ENCODE peak calls at places on chromosomes 12 and 14, in seven cellular contexts. One of them, this sample, is unnamed.

GRCh38 chr12:110245278-110245868 is 35.7 kb upstream of the ATP2A2 start:
- DNase-seq in heart right ventricle: no peak
- DNase-seq in stomach: peak
- DNase-seq in endodermal cell: peak
- DNase-seq in ovary: no peak
- DNase-seq in AG04450: no peak
- DNase-seq in CD8-positive, alpha-beta memory T cell: peak
- DNase-seq in this sample: peak

GRCh38 chr12:52667509-52667908 is 12.7 kb downstream of the KRT1 start:
- DNase-seq in endodermal cell: peak
- DNase-seq in AG04450: no peak
- DNase-seq in stomach: no peak
- DNase-seq in CD8-positive, alpha-beta memory T cell: no peak
- DNase-seq in heart right ventricle: no peak
- DNase-seq in ovary: no peak
- DNase-seq in this sample: no peak

GRCh38 chr12:122079038-122079531 is 529 bp downstream of the MLXIP start:
- DNase-seq in endodermal cell: peak
- DNase-seq in ovary: peak
- DNase-seq in AG04450: no peak
- DNase-seq in heart right ventricle: no peak
- DNase-seq in CD8-positive, alpha-beta memory T cell: peak
- DNase-seq in stomach: peak
- DNase-seq in this sample: no peak

GRCh38 chr12:2276288-2276842 is 223.6 kb downstream of the CACNA1C start:
- DNase-seq in heart right ventricle: no peak
- DNase-seq in endodermal cell: no peak
- DNase-seq in ovary: no peak
- DNase-seq in CD8-positive, alpha-beta memory T cell: no peak
- DNase-seq in stomach: no peak
- DNase-seq in AG04450: no peak
- DNase-seq in this sample: no peak

GRCh38 chr12:124500232-124501079 is 67.0 kb downstream of the NCOR2 start:
- DNase-seq in heart right ventricle: no peak
- DNase-seq in ovary: no peak
- DNase-seq in CD8-positive, alpha-beta memory T cell: no peak
- DNase-seq in endodermal cell: peak
- DNase-seq in AG04450: no peak
- DNase-seq in stomach: no peak
- DNase-seq in this sample: no peak

GRCh38 chr14:103710771-103711392 is 4.4 kb downstream of the XRCC3 start:
- DNase-seq in heart right ventricle: no peak
- DNase-seq in stomach: no peak
- DNase-seq in CD8-positive, alpha-beta memory T cell: no peak
- DNase-seq in ovary: no peak
- DNase-seq in endodermal cell: no peak
- DNase-seq in AG04450: no peak
- DNase-seq in this sample: no peak

GRCh38 chr12:95548539-95549391 is 2.5 kb downstream of the USP44 start:
- DNase-seq in heart right ventricle: peak
- DNase-seq in ovary: peak
- DNase-seq in stomach: peak
- DNase-seq in CD8-positive, alpha-beta memory T cell: peak
- DNase-seq in endodermal cell: peak
- DNase-seq in AG04450: no peak
- DNase-seq in this sample: peak

GRCh38 chr12:121060149-121061001 is 21.3 kb upstream of the OASL start:
- DNase-seq in AG04450: no peak
- DNase-seq in ovary: peak
- DNase-seq in endodermal cell: peak
- DNase-seq in stomach: peak
- DNase-seq in CD8-positive, alpha-beta memory T cell: peak
- DNase-seq in heart right ventricle: peak
- DNase-seq in this sample: no peak

GRCh38 chr12:13154851-13155250 is 41.7 kb upstream of the EMP1 start:
- DNase-seq in heart right ventricle: no peak
- DNase-seq in ovary: no peak
- DNase-seq in AG04450: no peak
- DNase-seq in endodermal cell: no peak
- DNase-seq in stomach: no peak
- DNase-seq in CD8-positive, alpha-beta memory T cell: no peak
- DNase-seq in this sample: no peak

GRCh38 chr12:47272412-47273190 is 192.8 kb upstream of the AMIGO2 start:
- DNase-seq in heart right ventricle: no peak
- DNase-seq in CD8-positive, alpha-beta memory T cell: no peak
- DNase-seq in stomach: no peak
- DNase-seq in AG04450: no peak
- DNase-seq in endodermal cell: no peak
- DNase-seq in ovary: no peak
- DNase-seq in this sample: no peak

GRCh38 chr14:34782031-34782430 is 67.6 kb upstream of the CFL2 start:
- DNase-seq in stomach: no peak
- DNase-seq in heart right ventricle: no peak
- DNase-seq in CD8-positive, alpha-beta memory T cell: no peak
- DNase-seq in AG04450: no peak
- DNase-seq in ovary: no peak
- DNase-seq in endodermal cell: no peak
- DNase-seq in this sample: no peak

GRCh38 chr12:80763874-80764273 is 47.2 kb downstream of the MYF5 start:
- DNase-seq in heart right ventricle: no peak
- DNase-seq in endodermal cell: peak
- DNase-seq in AG04450: no peak
- DNase-seq in stomach: no peak
- DNase-seq in CD8-positive, alpha-beta memory T cell: no peak
- DNase-seq in ovary: no peak
- DNase-seq in this sample: peak

DNA sequence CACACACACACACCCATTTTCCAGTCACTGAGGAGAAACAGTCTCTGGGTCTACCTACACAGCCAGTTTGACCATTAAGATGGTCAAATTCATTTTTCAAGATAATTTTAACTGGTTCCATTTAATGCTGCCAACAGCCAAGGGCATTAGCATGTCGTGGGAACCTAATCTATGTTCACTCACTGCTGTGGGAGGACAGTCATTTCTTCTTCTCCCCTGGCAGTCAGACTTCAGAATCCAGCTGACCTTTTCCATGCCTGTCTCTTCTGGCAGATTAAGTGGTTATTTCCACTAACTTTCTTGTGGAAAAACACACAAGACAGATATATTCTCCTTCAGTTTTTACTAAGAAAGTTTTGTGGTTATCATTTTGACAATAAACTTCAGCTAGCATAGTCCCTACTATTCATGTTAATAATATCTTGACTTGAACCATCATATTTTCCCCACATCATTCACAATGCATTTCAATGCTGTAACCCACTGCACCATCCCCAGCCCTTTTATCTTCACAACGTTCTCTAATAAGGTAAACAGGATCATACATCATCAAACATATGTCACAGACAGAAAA is 82.2 kb downstream of the DAD1 start:
- DNase-seq in CD8-positive, alpha-beta memory T cell: no peak
- DNase-seq in stomach: no peak
- DNase-seq in AG04450: no peak
- DNase-seq in endodermal cell: no peak
- DNase-seq in heart right ventricle: no peak
- DNase-seq in ovary: no peak
- DNase-seq in this sample: no peak
- H3K27ac ChIP-seq in CD8-positive, alpha-beta memory T cell: no peak
- H3K27ac ChIP-seq in stomach: peak
- H3K27ac ChIP-seq in AG04450: no peak
- H3K27ac ChIP-seq in endodermal cell: no peak
- H3K27ac ChIP-seq in heart right ventricle: no peak
- H3K27ac ChIP-seq in ovary: no peak
- H3K27ac ChIP-seq in this sample: no peak

GRCh38 chr14:105023144-105023543 is 2.3 kb upstream of the CDCA4 start:
- DNase-seq in endodermal cell: no peak
- DNase-seq in CD8-positive, alpha-beta memory T cell: no peak
- DNase-seq in stomach: no peak
- DNase-seq in AG04450: no peak
- DNase-seq in ovary: no peak
- DNase-seq in heart right ventricle: no peak
- DNase-seq in this sample: no peak

GRCh38 chr14:105026033-105026785 is 5.3 kb upstream of the CDCA4 start:
- DNase-seq in AG04450: no peak
- DNase-seq in stomach: no peak
- DNase-seq in ovary: no peak
- DNase-seq in endodermal cell: no peak
- DNase-seq in CD8-positive, alpha-beta memory T cell: no peak
- DNase-seq in heart right ventricle: no peak
- DNase-seq in this sample: no peak

GRCh38 chr14:105026789-105027563 is 6.1 kb upstream of the CDCA4 start:
- DNase-seq in ovary: no peak
- DNase-seq in stomach: no peak
- DNase-seq in AG04450: no peak
- DNase-seq in CD8-positive, alpha-beta memory T cell: no peak
- DNase-seq in heart right ventricle: no peak
- DNase-seq in endodermal cell: no peak
- DNase-seq in this sample: no peak

GRCh38 chr14:105023791-105024480 is 3.1 kb upstream of the CDCA4 start:
- DNase-seq in ovary: no peak
- DNase-seq in endodermal cell: no peak
- DNase-seq in stomach: no peak
- DNase-seq in heart right ventricle: no peak
- DNase-seq in CD8-positive, alpha-beta memory T cell: no peak
- DNase-seq in AG04450: no peak
- DNase-seq in this sample: no peak

DNA sequence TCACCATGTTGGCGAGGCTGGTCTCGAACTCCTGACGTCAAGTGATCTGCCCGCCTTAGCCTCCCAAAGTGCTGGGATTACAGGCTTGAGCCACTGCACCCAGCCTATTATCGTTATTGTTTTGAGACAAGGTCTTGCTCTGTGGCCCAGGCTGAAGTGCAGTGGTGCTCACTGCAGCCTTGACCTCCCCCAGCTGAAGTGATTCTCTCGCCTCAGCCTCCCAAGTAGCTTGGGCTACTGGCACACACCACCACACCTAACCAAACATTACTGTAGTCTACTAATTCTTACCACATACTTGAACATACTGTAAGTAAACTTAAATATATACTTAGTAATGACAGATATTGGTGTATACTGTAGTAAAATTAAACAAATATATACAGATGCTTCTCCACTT is 4.5 kb upstream of the CDCA4 start:
- DNase-seq in endodermal cell: no peak
- DNase-seq in stomach: no peak
- DNase-seq in CD8-positive, alpha-beta memory T cell: no peak
- DNase-seq in ovary: no peak
- DNase-seq in heart right ventricle: no peak
- DNase-seq in AG04450: no peak
- DNase-seq in this sample: no peak
- H3K27ac ChIP-seq in endodermal cell: no peak
- H3K27ac ChIP-seq in stomach: no peak
- H3K27ac ChIP-seq in CD8-positive, alpha-beta memory T cell: peak
- H3K27ac ChIP-seq in ovary: no peak
- H3K27ac ChIP-seq in heart right ventricle: peak
- H3K27ac ChIP-seq in AG04450: peak
- H3K27ac ChIP-seq in this sample: no peak

GRCh38 chr14:90853116-90853515 is 36.9 kb upstream of the TTC7B start:
- DNase-seq in AG04450: no peak
- DNase-seq in endodermal cell: no peak
- DNase-seq in CD8-positive, alpha-beta memory T cell: no peak
- DNase-seq in heart right ventricle: no peak
- DNase-seq in stomach: no peak
- DNase-seq in ovary: no peak
- DNase-seq in this sample: no peak
- H3K27ac ChIP-seq in AG04450: no peak
- H3K27ac ChIP-seq in endodermal cell: no peak
- H3K27ac ChIP-seq in CD8-positive, alpha-beta memory T cell: no peak
- H3K27ac ChIP-seq in heart right ventricle: no peak
- H3K27ac ChIP-seq in stomach: no peak
- H3K27ac ChIP-seq in ovary: no peak
- H3K27ac ChIP-seq in this sample: no peak

GRCh38 chr12:64097346-64098105 is 124.6 kb downstream of the KICS2 start:
- DNase-seq in heart right ventricle: peak
- DNase-seq in endodermal cell: no peak
- DNase-seq in ovary: no peak
- DNase-seq in CD8-positive, alpha-beta memory T cell: no peak
- DNase-seq in stomach: no peak
- DNase-seq in AG04450: no peak
- DNase-seq in this sample: no peak
- H3K27ac ChIP-seq in heart right ventricle: peak
- H3K27ac ChIP-seq in endodermal cell: no peak
- H3K27ac ChIP-seq in ovary: no peak
- H3K27ac ChIP-seq in CD8-positive, alpha-beta memory T cell: no peak
- H3K27ac ChIP-seq in stomach: no peak
- H3K27ac ChIP-seq in AG04450: no peak
- H3K27ac ChIP-seq in this sample: no peak